ENCODE peak calls at places on chromosomes 4 and X, in nine cellular contexts. One of them, this sample, is unnamed.

GRCh38 chr4:171719691-171720090 is 93.5 kb upstream of the GALNTL6 start:
- DNase-seq in germinal center: no peak
- DNase-seq in progenitor cell of endocrine pancreas: no peak
- DNase-seq in IMR-90: no peak
- DNase-seq in NCI-H1436: no peak
- DNase-seq in HT1080: no peak
- DNase-seq in A673: no peak
- DNase-seq in aorta: no peak
- DNase-seq in RPMI8226: no peak
- DNase-seq in this sample: no peak

GRCh38 chr4:78024085-78024484 is 33.0 kb upstream of the FRAS1 start:
- DNase-seq in HT1080: no peak
- DNase-seq in RPMI8226: no peak
- DNase-seq in IMR-90: no peak
- DNase-seq in germinal center: no peak
- DNase-seq in NCI-H1436: no peak
- DNase-seq in aorta: no peak
- DNase-seq in A673: no peak
- DNase-seq in progenitor cell of endocrine pancreas: no peak
- DNase-seq in this sample: no peak

GRCh38 chr4:8849266-8850073 is 22.2 kb downstream of the HMX1 start:
- DNase-seq in HT1080: no peak
- DNase-seq in RPMI8226: no peak
- DNase-seq in NCI-H1436: no peak
- DNase-seq in aorta: no peak
- DNase-seq in germinal center: no peak
- DNase-seq in A673: no peak
- DNase-seq in IMR-90: no peak
- DNase-seq in progenitor cell of endocrine pancreas: no peak
- DNase-seq in this sample: no peak

GRCh38 chrX:650801-651200 is 20.2 kb downstream of the SHOX start:
- DNase-seq in NCI-H1436: no peak
- DNase-seq in germinal center: no peak
- DNase-seq in RPMI8226: peak
- DNase-seq in progenitor cell of endocrine pancreas: no peak
- DNase-seq in IMR-90: no peak
- DNase-seq in HT1080: no peak
- DNase-seq in aorta: no peak
- DNase-seq in A673: no peak
- DNase-seq in this sample: no peak

GRCh38 chr4:42357325-42357724 is 40.0 kb upstream of the SHISA3 start:
- DNase-seq in HT1080: peak
- DNase-seq in IMR-90: no peak
- DNase-seq in NCI-H1436: no peak
- DNase-seq in progenitor cell of endocrine pancreas: no peak
- DNase-seq in aorta: no peak
- DNase-seq in germinal center: no peak
- DNase-seq in RPMI8226: no peak
- DNase-seq in A673: no peak
- DNase-seq in this sample: no peak

GRCh38 chr4:140691369-140691768 is 64.8 kb downstream of the TBC1D9 start:
- DNase-seq in aorta: no peak
- DNase-seq in NCI-H1436: no peak
- DNase-seq in IMR-90: peak
- DNase-seq in A673: no peak
- DNase-seq in progenitor cell of endocrine pancreas: no peak
- DNase-seq in germinal center: no peak
- DNase-seq in HT1080: no peak
- DNase-seq in RPMI8226: no peak
- DNase-seq in this sample: no peak

GRCh38 chr4:175806741-175807140 is 5.3 kb downstream of the GPM6A start:
- DNase-seq in RPMI8226: no peak
- DNase-seq in aorta: no peak
- DNase-seq in germinal center: no peak
- DNase-seq in NCI-H1436: no peak
- DNase-seq in progenitor cell of endocrine pancreas: no peak
- DNase-seq in A673: no peak
- DNase-seq in HT1080: no peak
- DNase-seq in IMR-90: no peak
- DNase-seq in this sample: no peak

GRCh38 chrX:131763674-131764073 is 219.8 kb downstream of the OR13H1 start:
- DNase-seq in IMR-90: peak
- DNase-seq in A673: peak
- DNase-seq in HT1080: no peak
- DNase-seq in germinal center: no peak
- DNase-seq in NCI-H1436: no peak
- DNase-seq in aorta: peak
- DNase-seq in progenitor cell of endocrine pancreas: no peak
- DNase-seq in RPMI8226: peak
- DNase-seq in this sample: peak

GRCh38 chr4:173529505-173530325 is at the start of gene HAND2:
- DNase-seq in NCI-H1436: no peak
- DNase-seq in IMR-90: peak
- DNase-seq in HT1080: peak
- DNase-seq in germinal center: no peak
- DNase-seq in progenitor cell of endocrine pancreas: no peak
- DNase-seq in A673: peak
- DNase-seq in RPMI8226: no peak
- DNase-seq in aorta: peak
- DNase-seq in this sample: no peak

GRCh38 chr4:158682071-158682470 is 10.0 kb downstream of the ETFDH start:
- DNase-seq in A673: no peak
- DNase-seq in progenitor cell of endocrine pancreas: no peak
- DNase-seq in NCI-H1436: no peak
- DNase-seq in RPMI8226: no peak
- DNase-seq in aorta: no peak
- DNase-seq in IMR-90: no peak
- DNase-seq in germinal center: no peak
- DNase-seq in HT1080: no peak
- DNase-seq in this sample: no peak

GRCh38 chr4:56183344-56183959 is 203.8 kb downstream of the AASDH start:
- DNase-seq in HT1080: no peak
- DNase-seq in RPMI8226: peak
- DNase-seq in IMR-90: no peak
- DNase-seq in aorta: no peak
- DNase-seq in germinal center: peak
- DNase-seq in NCI-H1436: no peak
- DNase-seq in progenitor cell of endocrine pancreas: no peak
- DNase-seq in A673: no peak
- DNase-seq in this sample: no peak

GRCh38 chr4:167020410-167020809 is 213.9 kb downstream of the SPOCK3 start:
- DNase-seq in HT1080: no peak
- DNase-seq in RPMI8226: no peak
- DNase-seq in NCI-H1436: no peak
- DNase-seq in aorta: no peak
- DNase-seq in IMR-90: no peak
- DNase-seq in progenitor cell of endocrine pancreas: no peak
- DNase-seq in A673: peak
- DNase-seq in germinal center: no peak
- DNase-seq in this sample: no peak

GRCh38 chr4:181548873-181549541 is 694.2 kb upstream of the TENM3 start:
- DNase-seq in aorta: no peak
- DNase-seq in progenitor cell of endocrine pancreas: no peak
- DNase-seq in HT1080: peak
- DNase-seq in RPMI8226: no peak
- DNase-seq in IMR-90: peak
- DNase-seq in NCI-H1436: peak
- DNase-seq in A673: peak
- DNase-seq in germinal center: no peak
- DNase-seq in this sample: no peak

GRCh38 chrX:108304210-108304609 is 134.0 kb downstream of the COL4A6 start:
- DNase-seq in aorta: no peak
- DNase-seq in IMR-90: peak
- DNase-seq in germinal center: no peak
- DNase-seq in NCI-H1436: no peak
- DNase-seq in A673: peak
- DNase-seq in RPMI8226: no peak
- DNase-seq in HT1080: peak
- DNase-seq in progenitor cell of endocrine pancreas: no peak
- DNase-seq in this sample: no peak

GRCh38 chr4:109952612-109953011 is 39.9 kb downstream of the EGF start:
- DNase-seq in progenitor cell of endocrine pancreas: no peak
- DNase-seq in A673: no peak
- DNase-seq in RPMI8226: no peak
- DNase-seq in HT1080: no peak
- DNase-seq in aorta: no peak
- DNase-seq in IMR-90: no peak
- DNase-seq in germinal center: no peak
- DNase-seq in NCI-H1436: no peak
- DNase-seq in this sample: no peak

GRCh38 chr4:38046735-38047487 is 86.7 kb downstream of the PTTG2 start:
- DNase-seq in IMR-90: peak
- DNase-seq in aorta: no peak
- DNase-seq in germinal center: no peak
- DNase-seq in NCI-H1436: peak
- DNase-seq in HT1080: no peak
- DNase-seq in A673: peak
- DNase-seq in progenitor cell of endocrine pancreas: no peak
- DNase-seq in RPMI8226: no peak
- DNase-seq in this sample: no peak

GRCh38 chrX:10099411-10099810 is 57.4 kb upstream of the CLCN4 start:
- DNase-seq in germinal center: no peak
- DNase-seq in IMR-90: no peak
- DNase-seq in RPMI8226: no peak
- DNase-seq in A673: no peak
- DNase-seq in NCI-H1436: no peak
- DNase-seq in aorta: no peak
- DNase-seq in HT1080: no peak
- DNase-seq in progenitor cell of endocrine pancreas: no peak
- DNase-seq in this sample: no peak

GRCh38 chr4:164935363-164935762 is 42.1 kb downstream of the TRIM61 start:
- DNase-seq in germinal center: no peak
- DNase-seq in NCI-H1436: peak
- DNase-seq in aorta: no peak
- DNase-seq in progenitor cell of endocrine pancreas: no peak
- DNase-seq in RPMI8226: peak
- DNase-seq in IMR-90: no peak
- DNase-seq in HT1080: peak
- DNase-seq in A673: peak
- DNase-seq in this sample: no peak